ENCODE peak calls at places on chromosomes 11 and 22, in ten cellular contexts. X is GM23248; N is CD4-positive, CD25-positive, alpha-beta regulatory T cell; T is cardiac muscle cell; V is stomach; A is A549; M is body of pancreas; J is heart right ventricle; D is BE2C; G is spleen. Y is an unnamed sample.

GRCh38 chr22:41357191-41357590 is 24.6 kb upstream of the TEF start:
- DNase-seq in M (no peak), D (no peak), V (no peak), J (no peak), N (no peak), T (no peak), G (no peak), A (no peak), X (no peak), Y (no peak)

GRCh38 chr11:121561240-121561639 is 108.5 kb upstream of the SORL1-AS1 start:
- DNase-seq in A (no peak), T (no peak), M (no peak), D (no peak), X (no peak), G (no peak), V (no peak), J (no peak), N (no peak), Y (no peak)

GRCh38 chr11:102267602-102268001 is 49.7 kb upstream of the BIRC3 start:
- DNase-seq in A (peak; percentile 24), D (no peak), J (no peak), X (peak; percentile 82), M (no peak), G (no peak), V (no peak), T (no peak), N (no peak), Y (no peak)

GRCh38 chr11:28763876-28764275 is 655.7 kb downstream of the METTL15 start:
- DNase-seq in X (peak; percentile 43), N (no peak), T (no peak), D (no peak), G (no peak), A (no peak), J (no peak), M (no peak), V (no peak), Y (no peak)

GRCh38 chr11:12110714-12111481 is 508 bp downstream of the MICAL2 start:
- DNase-seq in N (peak; percentile 62), J (peak; percentile 41), V (no peak), X (peak; percentile 56), A (no peak), G (peak; percentile 86), T (peak; percentile 46), M (peak; percentile 35), D (peak; percentile 10), Y (peak; percentile 34)

GRCh38 chr11:88246680-88247079 is 71.4 kb upstream of the RAB38 start:
- DNase-seq in T (no peak), M (no peak), V (no peak), J (no peak), G (no peak), X (peak; percentile 97), D (no peak), N (no peak), A (peak; percentile 10), Y (no peak)

GRCh38 chr22:49962012-49962750 is 1.6 kb downstream of the PIM3 start:
- DNase-seq in A (peak; percentile 85), D (peak; percentile 88), X (peak; percentile 92), V (peak; percentile 88), G (peak; percentile 92), M (peak; percentile 91), N (peak; percentile 77), T (peak; percentile 82), J (peak; percentile 90), Y (peak; percentile 86)

GRCh38 chr11:36605221-36606216 is 7.5 kb upstream of the RAG2 start:
- DNase-seq in G (no peak), V (no peak), M (no peak), X (no peak), N (no peak), T (no peak), A (no peak), J (no peak), D (no peak), Y (no peak)

GRCh38 chr11:14290422-14290821 is 68.6 kb downstream of the RRAS2 start:
- DNase-seq in D (no peak), A (no peak), M (no peak), G (no peak), J (no peak), N (peak; percentile 51), T (no peak), V (no peak), X (no peak), Y (no peak)

GRCh38 chr22:47623740-47624103 is 861.3 kb downstream of the TBC1D22A start:
- DNase-seq in A (no peak), M (no peak), X (no peak), D (no peak), N (no peak), G (no peak), T (no peak), J (no peak), V (peak; percentile 23), Y (no peak)

GRCh38 chr11:41872458-41872857 is 413.0 kb upstream of the LRRC4C start:
- DNase-seq in D (peak; percentile 81), G (no peak), M (no peak), V (no peak), J (no peak), N (no peak), A (no peak), T (no peak), X (no peak), Y (no peak)

GRCh38 chr11:63873381-63873780 is 34.5 kb downstream of the MARK2 start:
- DNase-seq in D (no peak), T (no peak), V (no peak), J (no peak), G (no peak), X (no peak), N (no peak), M (no peak), A (no peak), Y (no peak)

GRCh38 chr11:69210660-69211035 is 54.9 kb downstream of the SMIM38 start:
- DNase-seq in T (no peak), M (no peak), D (no peak), J (no peak), V (no peak), G (peak; percentile 54), N (no peak), X (no peak), A (no peak), Y (no peak)

GRCh38 chr11:2715716-2716350 is 16.0 kb upstream of the KCNQ1OT1 start:
- DNase-seq in A (no peak), J (peak; percentile 12), M (no peak), X (no peak), V (no peak), G (no peak), D (no peak), N (no peak), T (no peak), Y (no peak)
- H3K4me1 ChIP-seq in A (no peaks in the 10 kb centered on the region), J (no peaks in the 10 kb centered on the region), M (no peaks in the 10 kb centered on the region), X (no peaks in the 10 kb centered on the region), V (no peaks in the 10 kb centered on the region), G (no peaks in the 10 kb centered on the region), D (no peaks in the 10 kb centered on the region), N (no peaks in the 10 kb centered on the region), T (peaks cover 10% of the 10 kb centered on the region), Y (no peaks in the 10 kb centered on the region)

GRCh38 chr22:20434773-20435172 is 2.9 kb downstream of the SCARF2 start:
- DNase-seq in D (no peak), N (no peak), T (no peak), J (no peak), G (peak; percentile 40), X (no peak), A (no peak), V (no peak), M (no peak), Y (no peak)
- H3K4me1 ChIP-seq in D (no peaks in the 10 kb centered on the region), N (peaks cover 48% of the 10 kb centered on the region), T (peaks cover 14% of the 10 kb centered on the region), J (peaks cover 8% of the 10 kb centered on the region), G (peaks cover 88% of the 10 kb centered on the region), X (peaks cover 11% of the 10 kb centered on the region), A (peaks cover 5% of the 10 kb centered on the region), V (peaks cover 58% of the 10 kb centered on the region), M (peaks cover 46% of the 10 kb centered on the region), Y (peaks cover 42% of the 10 kb centered on the region)

GRCh38 chr11:1484716-1485503 is 1.7 kb downstream of the MOB2 start:
- DNase-seq in M (peak; percentile 14), J (peak; percentile 52), N (no peak), A (no peak), X (no peak), G (peak; percentile 69), V (no peak), T (no peak), D (no peak), Y (no peak)
- H3K4me1 ChIP-seq in M (peaks cover 39% of the 10 kb centered on the region), J (peaks cover 53% of the 10 kb centered on the region), N (peaks cover 35% of the 10 kb centered on the region), A (no peaks in the 10 kb centered on the region), X (no peaks in the 10 kb centered on the region), G (peaks cover 93% of the 10 kb centered on the region), V (peaks cover 83% of the 10 kb centered on the region), T (peaks cover 26% of the 10 kb centered on the region), D (no peaks in the 10 kb centered on the region), Y (peaks cover 41% of the 10 kb centered on the region)

DNA sequence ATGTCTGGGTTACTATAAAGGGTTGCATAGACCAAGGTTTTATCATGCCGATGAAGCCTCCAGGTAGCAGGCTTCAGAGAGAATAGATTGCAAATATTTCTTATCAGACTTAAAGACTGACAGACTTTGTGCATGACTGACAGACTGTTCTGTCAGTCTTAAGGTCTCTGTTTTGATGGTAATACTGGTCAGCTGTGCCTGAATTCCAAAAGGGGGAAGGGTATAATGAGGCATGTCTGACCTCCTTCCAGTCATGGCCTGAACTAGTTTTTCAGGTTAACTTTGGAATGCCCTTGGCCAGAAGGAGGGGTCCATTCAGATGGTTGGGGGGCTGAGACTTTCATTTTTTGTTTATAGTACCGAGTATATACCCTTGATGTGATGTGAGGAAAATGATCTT is 4.7 kb upstream of the KCTD14 start:
- DNase-seq in V (no peak), M (no peak), T (no peak), A (no peak), X (no peak), G (no peak), D (no peak), N (no peak), J (no peak), Y (no peak)
- H3K4me1 ChIP-seq in V (peaks cover 33% of the 10 kb centered on the region), M (peaks cover 50% of the 10 kb centered on the region), T (peaks cover 8% of the 10 kb centered on the region), A (peaks cover 30% of the 10 kb centered on the region), X (peaks cover 8% of the 10 kb centered on the region), G (peaks cover 6% of the 10 kb centered on the region), D (peaks cover 22% of the 10 kb centered on the region), N (no peaks in the 10 kb centered on the region), J (peaks cover 4% of the 10 kb centered on the region), Y (no peaks in the 10 kb centered on the region)

GRCh38 chr11:35143509-35144102 is 4.6 kb downstream of the CD44 start:
- DNase-seq in V (no peak), M (no peak), N (no peak), T (no peak), J (no peak), D (no peak), G (no peak), X (peak; percentile 34), A (no peak), Y (no peak)

GRCh38 chr11:35141034-35141433 is 2.1 kb downstream of the CD44 start:
- DNase-seq in D (no peak), N (no peak), T (peak; percentile 25), A (no peak), J (no peak), M (no peak), X (peak; percentile 48), V (no peak), G (no peak), Y (no peak)

GRCh38 chr11:35144103-35144741 is 5.3 kb downstream of the CD44 start:
- DNase-seq in X (peak; percentile 93), J (no peak), T (no peak), M (no peak), D (no peak), N (peak; percentile 88), G (peak; percentile 89), A (no peak), V (peak; percentile 32), Y (peak; percentile 48)

GRCh38 chr11:35141538-35141937 is 2.6 kb downstream of the CD44 start:
- DNase-seq in D (no peak), X (peak; percentile 66), N (peak; percentile 61), J (peak; percentile 29), T (no peak), G (peak; percentile 90), V (peak; percentile 60), A (no peak), M (peak; percentile 39), Y (no peak)

GRCh38 chr11:35142481-35143207 is 3.7 kb downstream of the CD44 start:
- DNase-seq in X (peak; percentile 88), A (no peak), V (no peak), T (no peak), J (no peak), N (peak; percentile 78), M (peak; percentile 44), D (no peak), G (no peak), Y (no peak)
- H3K4me1 ChIP-seq in X (peaks cover 55% of the 10 kb centered on the region), A (peaks cover 77% of the 10 kb centered on the region), V (peaks cover 58% of the 10 kb centered on the region), T (peaks cover 3% of the 10 kb centered on the region), J (no peaks in the 10 kb centered on the region), N (peaks cover 78% of the 10 kb centered on the region), M (peaks cover 82% of the 10 kb centered on the region), D (no peaks in the 10 kb centered on the region), G (peaks cover 96% of the 10 kb centered on the region), Y (peaks cover 65% of the 10 kb centered on the region)

Y was measured in CD8-positive, alpha-beta T cell.